ENCODE peak calls at places on chromosomes 6 and 20, in eight cellular contexts. One of them, this sample, is unnamed.
A peak's percentile ranks its signal among the peaks of the same experiment; 100 is the strongest.

GRCh38 chr6:89250239-89250638 is 33.1 kb upstream of the GABRR1 start:
- DNase-seq in GM23338: no peak
- DNase-seq in effector memory CD4-positive, alpha-beta T cell: no peak
- DNase-seq in adipocyte: no peak
- DNase-seq in heart left ventricle: no peak
- DNase-seq in CD8-positive, alpha-beta memory T cell: no peak
- DNase-seq in cardiac muscle cell: no peak
- DNase-seq in IMR-90: no peak
- DNase-seq in this sample: no peak

GRCh38 chr20:34472246-34472925 is 43.8 kb upstream of the DYNLRB1 start:
- DNase-seq in GM23338: no peak
- DNase-seq in effector memory CD4-positive, alpha-beta T cell: no peak
- DNase-seq in adipocyte: peak; percentile 74
- DNase-seq in heart left ventricle: no peak
- DNase-seq in CD8-positive, alpha-beta memory T cell: no peak
- DNase-seq in cardiac muscle cell: no peak
- DNase-seq in IMR-90: peak; percentile 61
- DNase-seq in this sample: peak; percentile 77

GRCh38 chr6:154555075-154555677 is 44.7 kb upstream of the CNKSR3 start:
- DNase-seq in GM23338: no peak
- DNase-seq in effector memory CD4-positive, alpha-beta T cell: no peak
- DNase-seq in adipocyte: peak; percentile 59
- DNase-seq in heart left ventricle: no peak
- DNase-seq in CD8-positive, alpha-beta memory T cell: no peak
- DNase-seq in cardiac muscle cell: no peak
- DNase-seq in IMR-90: peak; percentile 8
- DNase-seq in this sample: peak; percentile 31

GRCh38 chr6:11093065-11093590 is 506 bp upstream of the SMIM13 start:
- DNase-seq in GM23338: no peak
- DNase-seq in effector memory CD4-positive, alpha-beta T cell: no peak
- DNase-seq in adipocyte: peak; percentile 64
- DNase-seq in heart left ventricle: no peak
- DNase-seq in CD8-positive, alpha-beta memory T cell: no peak
- DNase-seq in cardiac muscle cell: peak; percentile 36
- DNase-seq in IMR-90: peak; percentile 41
- DNase-seq in this sample: peak; percentile 45

GRCh38 chr20:57329608-57330221 is at the start of gene SPO11:
- DNase-seq in GM23338: peak; percentile 91
- DNase-seq in effector memory CD4-positive, alpha-beta T cell: no peak
- DNase-seq in adipocyte: no peak
- DNase-seq in heart left ventricle: no peak
- DNase-seq in CD8-positive, alpha-beta memory T cell: no peak
- DNase-seq in cardiac muscle cell: peak; percentile 61
- DNase-seq in IMR-90: no peak
- DNase-seq in this sample: no peak

GRCh38 chr6:138691595-138692057 is 81.9 kb upstream of the CCDC28A start:
- DNase-seq in GM23338: peak; percentile 72
- DNase-seq in effector memory CD4-positive, alpha-beta T cell: no peak
- DNase-seq in adipocyte: peak; percentile 65
- DNase-seq in heart left ventricle: no peak
- DNase-seq in CD8-positive, alpha-beta memory T cell: no peak
- DNase-seq in cardiac muscle cell: peak; percentile 32
- DNase-seq in IMR-90: peak; percentile 77
- DNase-seq in this sample: no peak

GRCh38 chr20:60966766-60967165 is 285.3 kb upstream of the CDH4 start:
- DNase-seq in GM23338: no peak
- DNase-seq in effector memory CD4-positive, alpha-beta T cell: no peak
- DNase-seq in adipocyte: no peak
- DNase-seq in heart left ventricle: no peak
- DNase-seq in CD8-positive, alpha-beta memory T cell: no peak
- DNase-seq in cardiac muscle cell: no peak
- DNase-seq in IMR-90: no peak
- DNase-seq in this sample: no peak

GRCh38 chr6:93972791-93973190 is 553.4 kb upstream of the EPHA7 start:
- DNase-seq in GM23338: no peak
- DNase-seq in effector memory CD4-positive, alpha-beta T cell: no peak
- DNase-seq in adipocyte: no peak
- DNase-seq in heart left ventricle: no peak
- DNase-seq in CD8-positive, alpha-beta memory T cell: no peak
- DNase-seq in cardiac muscle cell: no peak
- DNase-seq in IMR-90: no peak
- DNase-seq in this sample: peak; percentile 50

GRCh38 chr6:27250955-27251671 is 3.6 kb downstream of the PRSS16 start:
- DNase-seq in GM23338: peak; percentile 99
- DNase-seq in effector memory CD4-positive, alpha-beta T cell: peak; percentile 26
- DNase-seq in adipocyte: peak; percentile 13
- DNase-seq in heart left ventricle: no peak
- DNase-seq in CD8-positive, alpha-beta memory T cell: peak; percentile 37
- DNase-seq in cardiac muscle cell: peak; percentile 94
- DNase-seq in IMR-90: no peak
- DNase-seq in this sample: no peak

GRCh38 chr20:37880726-37881591 is 22.0 kb upstream of the VSTM2L start:
- DNase-seq in GM23338: no peak
- DNase-seq in effector memory CD4-positive, alpha-beta T cell: no peak
- DNase-seq in adipocyte: no peak
- DNase-seq in heart left ventricle: peak; percentile 90
- DNase-seq in CD8-positive, alpha-beta memory T cell: no peak
- DNase-seq in cardiac muscle cell: peak; percentile 100
- DNase-seq in IMR-90: no peak
- DNase-seq in this sample: peak; percentile 100

GRCh38 chr6:157800420-157801237 is 22.4 kb upstream of the SNX9 start:
- DNase-seq in GM23338: no peak
- DNase-seq in effector memory CD4-positive, alpha-beta T cell: no peak
- DNase-seq in adipocyte: peak; percentile 77
- DNase-seq in heart left ventricle: no peak
- DNase-seq in CD8-positive, alpha-beta memory T cell: no peak
- DNase-seq in cardiac muscle cell: no peak
- DNase-seq in IMR-90: peak; percentile 86
- DNase-seq in this sample: no peak

GRCh38 chr20:57361517-57361916 is 10.5 kb downstream of the RAE1 start:
- DNase-seq in GM23338: no peak
- DNase-seq in effector memory CD4-positive, alpha-beta T cell: no peak
- DNase-seq in adipocyte: peak; percentile 54
- DNase-seq in heart left ventricle: no peak
- DNase-seq in CD8-positive, alpha-beta memory T cell: no peak
- DNase-seq in cardiac muscle cell: no peak
- DNase-seq in IMR-90: peak; percentile 87
- DNase-seq in this sample: no peak

GRCh38 chr6:140490086-140490485 is 1115.6 kb upstream of the CITED2 start:
- DNase-seq in GM23338: no peak
- DNase-seq in effector memory CD4-positive, alpha-beta T cell: no peak
- DNase-seq in adipocyte: no peak
- DNase-seq in heart left ventricle: no peak
- DNase-seq in CD8-positive, alpha-beta memory T cell: no peak
- DNase-seq in cardiac muscle cell: no peak
- DNase-seq in IMR-90: peak; percentile 56
- DNase-seq in this sample: no peak

GRCh38 chr6:12258591-12258990 is 31.6 kb upstream of the EDN1 start:
- DNase-seq in GM23338: no peak
- DNase-seq in effector memory CD4-positive, alpha-beta T cell: no peak
- DNase-seq in adipocyte: no peak
- DNase-seq in heart left ventricle: no peak
- DNase-seq in CD8-positive, alpha-beta memory T cell: no peak
- DNase-seq in cardiac muscle cell: no peak
- DNase-seq in IMR-90: peak; percentile 8
- DNase-seq in this sample: no peak

GRCh38 chr20:25543068-25543467 is 42.3 kb downstream of the NINL start:
- DNase-seq in GM23338: no peak
- DNase-seq in effector memory CD4-positive, alpha-beta T cell: no peak
- DNase-seq in adipocyte: peak; percentile 57
- DNase-seq in heart left ventricle: no peak
- DNase-seq in CD8-positive, alpha-beta memory T cell: no peak
- DNase-seq in cardiac muscle cell: no peak
- DNase-seq in IMR-90: peak; percentile 66
- DNase-seq in this sample: peak; percentile 62

GRCh38 chr6:30802731-30803130 is 58.4 kb upstream of the IER3 start:
- DNase-seq in GM23338: no peak
- DNase-seq in effector memory CD4-positive, alpha-beta T cell: no peak
- DNase-seq in adipocyte: no peak
- DNase-seq in heart left ventricle: no peak
- DNase-seq in CD8-positive, alpha-beta memory T cell: no peak
- DNase-seq in cardiac muscle cell: no peak
- DNase-seq in IMR-90: no peak
- DNase-seq in this sample: no peak

GRCh38 chr6:30810813-30811329 is 66.5 kb upstream of the IER3 start:
- DNase-seq in GM23338: peak; percentile 52
- DNase-seq in effector memory CD4-positive, alpha-beta T cell: no peak
- DNase-seq in adipocyte: no peak
- DNase-seq in heart left ventricle: no peak
- DNase-seq in CD8-positive, alpha-beta memory T cell: no peak
- DNase-seq in cardiac muscle cell: no peak
- DNase-seq in IMR-90: no peak
- DNase-seq in this sample: no peak

GRCh38 chr6:30801950-30802349 is 57.6 kb upstream of the IER3 start:
- DNase-seq in GM23338: no peak
- DNase-seq in effector memory CD4-positive, alpha-beta T cell: no peak
- DNase-seq in adipocyte: no peak
- DNase-seq in heart left ventricle: no peak
- DNase-seq in CD8-positive, alpha-beta memory T cell: no peak
- DNase-seq in cardiac muscle cell: no peak
- DNase-seq in IMR-90: no peak
- DNase-seq in this sample: no peak

GRCh38 chr6:30804333-30804732 is 60.0 kb upstream of the IER3 start:
- DNase-seq in GM23338: no peak
- DNase-seq in effector memory CD4-positive, alpha-beta T cell: no peak
- DNase-seq in adipocyte: no peak
- DNase-seq in heart left ventricle: no peak
- DNase-seq in CD8-positive, alpha-beta memory T cell: no peak
- DNase-seq in cardiac muscle cell: no peak
- DNase-seq in IMR-90: no peak
- DNase-seq in this sample: no peak

GRCh38 chr6:30806581-30807183 is 62.3 kb upstream of the IER3 start:
- DNase-seq in GM23338: no peak
- DNase-seq in effector memory CD4-positive, alpha-beta T cell: no peak
- DNase-seq in adipocyte: no peak
- DNase-seq in heart left ventricle: no peak
- DNase-seq in CD8-positive, alpha-beta memory T cell: no peak
- DNase-seq in cardiac muscle cell: no peak
- DNase-seq in IMR-90: no peak
- DNase-seq in this sample: no peak
- H3K4me1 ChIP-seq in GM23338: peaks cover 18% of the 10 kb centered on the region
- H3K4me1 ChIP-seq in effector memory CD4-positive, alpha-beta T cell: peaks cover 10% of the 10 kb centered on the region
- H3K4me1 ChIP-seq in adipocyte: no peaks in the 10 kb centered on the region
- H3K4me1 ChIP-seq in heart left ventricle: no peaks in the 10 kb centered on the region
- H3K4me1 ChIP-seq in CD8-positive, alpha-beta memory T cell: peaks cover 20% of the 10 kb centered on the region
- H3K4me1 ChIP-seq in cardiac muscle cell: no peaks in the 10 kb centered on the region
- H3K4me1 ChIP-seq in IMR-90: no peaks in the 10 kb centered on the region
- H3K4me1 ChIP-seq in this sample: no peaks in the 10 kb centered on the region

GRCh38 chr6:34315780-34316179 is 67.0 kb upstream of the SMIM29 start:
- DNase-seq in GM23338: no peak
- DNase-seq in effector memory CD4-positive, alpha-beta T cell: no peak
- DNase-seq in adipocyte: no peak
- DNase-seq in heart left ventricle: no peak
- DNase-seq in CD8-positive, alpha-beta memory T cell: no peak
- DNase-seq in cardiac muscle cell: no peak
- DNase-seq in IMR-90: no peak
- DNase-seq in this sample: no peak

GRCh38 chr6:34317172-34317477 is 68.3 kb upstream of the SMIM29 start:
- DNase-seq in GM23338: no peak
- DNase-seq in effector memory CD4-positive, alpha-beta T cell: no peak
- DNase-seq in adipocyte: no peak
- DNase-seq in heart left ventricle: no peak
- DNase-seq in CD8-positive, alpha-beta memory T cell: no peak
- DNase-seq in cardiac muscle cell: no peak
- DNase-seq in IMR-90: no peak
- DNase-seq in this sample: no peak

GRCh38 chr6:34316442-34317171 is 67.8 kb upstream of the SMIM29 start:
- DNase-seq in GM23338: no peak
- DNase-seq in effector memory CD4-positive, alpha-beta T cell: no peak
- DNase-seq in adipocyte: no peak
- DNase-seq in heart left ventricle: no peak
- DNase-seq in CD8-positive, alpha-beta memory T cell: no peak
- DNase-seq in cardiac muscle cell: no peak
- DNase-seq in IMR-90: no peak
- DNase-seq in this sample: no peak

GRCh38 chr6:34317882-34318491 is 69.2 kb upstream of the SMIM29 start:
- DNase-seq in GM23338: no peak
- DNase-seq in effector memory CD4-positive, alpha-beta T cell: no peak
- DNase-seq in adipocyte: peak; percentile 74
- DNase-seq in heart left ventricle: no peak
- DNase-seq in CD8-positive, alpha-beta memory T cell: no peak
- DNase-seq in cardiac muscle cell: no peak
- DNase-seq in IMR-90: peak; percentile 11
- DNase-seq in this sample: no peak

DNA sequence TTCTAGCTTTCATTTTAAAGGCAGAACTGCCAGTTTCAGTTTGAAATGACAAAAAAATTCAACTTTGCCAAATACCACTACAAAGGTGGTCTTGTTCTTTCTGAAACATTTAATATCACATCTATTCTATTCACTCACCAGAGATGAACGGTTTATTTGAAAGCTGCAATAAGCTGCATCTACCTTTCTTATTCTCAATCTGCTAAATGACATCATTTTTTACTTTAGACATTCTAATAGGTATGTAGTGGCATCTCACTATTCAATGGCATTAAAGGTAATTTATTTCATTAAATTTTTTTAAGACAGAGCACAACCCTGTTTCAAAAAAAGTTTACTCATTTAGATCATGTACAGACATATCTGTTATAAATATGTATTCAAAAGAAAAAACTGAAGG is 66.5 kb upstream of the SMIM29 start:
- DNase-seq in GM23338: no peak
- DNase-seq in effector memory CD4-positive, alpha-beta T cell: no peak
- DNase-seq in adipocyte: no peak
- DNase-seq in heart left ventricle: no peak
- DNase-seq in CD8-positive, alpha-beta memory T cell: no peak
- DNase-seq in cardiac muscle cell: no peak
- DNase-seq in IMR-90: no peak
- DNase-seq in this sample: no peak
- H3K4me3 ChIP-seq in GM23338: no peak overlapping the region
- H3K4me3 ChIP-seq in effector memory CD4-positive, alpha-beta T cell: no peak overlapping the region
- H3K4me3 ChIP-seq in adipocyte: no peak overlapping the region
- H3K4me3 ChIP-seq in heart left ventricle: no peak overlapping the region
- H3K4me3 ChIP-seq in CD8-positive, alpha-beta memory T cell: no peak overlapping the region
- H3K4me3 ChIP-seq in cardiac muscle cell: no peak overlapping the region
- H3K4me3 ChIP-seq in IMR-90: no peak overlapping the region
- H3K4me3 ChIP-seq in this sample: no peak overlapping the region

DNA sequence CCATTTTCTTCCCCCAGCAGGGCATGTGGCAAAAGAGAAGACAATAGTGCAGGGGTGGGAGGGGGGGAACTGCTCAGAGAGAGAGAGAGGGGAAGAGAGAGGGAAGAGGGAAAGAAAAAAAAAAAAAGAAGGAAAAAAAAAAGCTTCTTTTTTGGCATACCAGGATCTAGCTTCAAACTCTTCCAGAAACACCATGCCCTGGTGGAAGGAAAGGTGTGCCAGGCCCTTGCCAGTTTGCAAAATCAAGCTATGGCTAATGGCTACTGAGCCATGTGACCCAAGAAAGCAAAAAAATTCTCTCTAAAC is 326 bp downstream of the ZMYND8 start:
- DNase-seq in GM23338: no peak
- DNase-seq in effector memory CD4-positive, alpha-beta T cell: no peak
- DNase-seq in adipocyte: no peak
- DNase-seq in heart left ventricle: no peak
- DNase-seq in CD8-positive, alpha-beta memory T cell: no peak
- DNase-seq in cardiac muscle cell: no peak
- DNase-seq in IMR-90: no peak
- DNase-seq in this sample: no peak
- H3K4me1 ChIP-seq in GM23338: peaks cover 92% of the 10 kb centered on the region
- H3K4me1 ChIP-seq in effector memory CD4-positive, alpha-beta T cell: peaks cover 43% of the 10 kb centered on the region
- H3K4me1 ChIP-seq in adipocyte: peaks cover 99% of the 10 kb centered on the region
- H3K4me1 ChIP-seq in heart left ventricle: peaks cover 93% of the 10 kb centered on the region
- H3K4me1 ChIP-seq in CD8-positive, alpha-beta memory T cell: peaks cover 78% of the 10 kb centered on the region
- H3K4me1 ChIP-seq in cardiac muscle cell: peaks cover 92% of the 10 kb centered on the region
- H3K4me1 ChIP-seq in IMR-90: peaks cover 75% of the 10 kb centered on the region
- H3K4me1 ChIP-seq in this sample: peaks cover 50% of the 10 kb centered on the region

GRCh38 chr6:167933847-167934246 is 63.6 kb upstream of the KIF25 start:
- DNase-seq in GM23338: no peak
- DNase-seq in effector memory CD4-positive, alpha-beta T cell: no peak
- DNase-seq in adipocyte: no peak
- DNase-seq in heart left ventricle: no peak
- DNase-seq in CD8-positive, alpha-beta memory T cell: no peak
- DNase-seq in cardiac muscle cell: peak; percentile 38
- DNase-seq in IMR-90: no peak
- DNase-seq in this sample: no peak
- H3K4me3 ChIP-seq in GM23338: no peak overlapping the region
- H3K4me3 ChIP-seq in effector memory CD4-positive, alpha-beta T cell: no peak overlapping the region
- H3K4me3 ChIP-seq in adipocyte: no peak overlapping the region
- H3K4me3 ChIP-seq in heart left ventricle: no peak overlapping the region
- H3K4me3 ChIP-seq in CD8-positive, alpha-beta memory T cell: no peak overlapping the region
- H3K4me3 ChIP-seq in cardiac muscle cell: no peak overlapping the region
- H3K4me3 ChIP-seq in IMR-90: no peak overlapping the region
- H3K4me3 ChIP-seq in this sample: no peak overlapping the region

This sample was measured in SJCRH30.